ENCODE peak calls at places on chromosomes 13 and 19, in four cellular contexts. G, L, Q and F are unnamed samples.

GRCh38 chr19:33823341-33823740 is 26.7 kb downstream of the KCTD15 start:
- DNase-seq in G (no peak), L (no peak), Q (no peak), F (no peak)

GRCh38 chr19:41001243-41001971 is 10.3 kb downstream of the CYP2B6 start:
- DNase-seq in G (no peak), L (no peak), Q (peak), F (no peak)

GRCh38 chr19:12884926-12885748 is 1.9 kb downstream of the KLF1 start:
- DNase-seq in G (peak), L (peak), Q (peak), F (peak)

GRCh38 chr19:8445488-8446001 is 770 bp downstream of the HNRNPM start:
- DNase-seq in G (no peak), L (no peak), Q (peak), F (peak)

GRCh38 chr19:8174706-8175105 is 25.3 kb upstream of the FBN3 start:
- DNase-seq in G (no peak), L (no peak), Q (no peak), F (no peak)

GRCh38 chr13:102028846-102029245 is 373.0 kb downstream of the FGF14 start:
- DNase-seq in G (no peak), L (no peak), Q (no peak), F (no peak)

GRCh38 chr19:58374200-58374599 is 6.6 kb downstream of the ZNF837 start:
- DNase-seq in G (no peak), L (no peak), Q (no peak), F (no peak)

GRCh38 chr13:100529666-100530065 is 58.9 kb downstream of the GGACT start:
- DNase-seq in G (no peak), L (no peak), Q (no peak), F (no peak)

GRCh38 chr13:26914148-26914547 is 153.6 kb upstream of the GPR12 start:
- DNase-seq in G (no peak), L (no peak), Q (no peak), F (no peak)

GRCh38 chr13:98746968-98747367 is 5.5 kb downstream of the SLC15A1 start:
- DNase-seq in G (peak), L (no peak), Q (no peak), F (no peak)

GRCh38 chr19:35106291-35106583 is 9.4 kb upstream of the FXYD3 start:
- DNase-seq in G (no peak), L (no peak), Q (no peak), F (no peak)

GRCh38 chr19:46755077-46755852 is 9.0 kb upstream of the STRN4 start:
- DNase-seq in G (no peak), L (no peak), Q (no peak), F (no peak)

GRCh38 chr13:36599641-36600040 is 74.2 kb upstream of the SERTM1 start:
- DNase-seq in G (no peak), L (no peak), Q (no peak), F (no peak)

GRCh38 chr13:41401371-41401770 is 56.0 kb upstream of the RGCC start:
- DNase-seq in G (no peak), L (no peak), Q (no peak), F (no peak)

GRCh38 chr19:18846862-18847515 is 15.2 kb downstream of the UPF1 start:
- DNase-seq in G (peak), L (no peak), Q (peak), F (peak)

GRCh38 chr13:48806522-48806921 is 152.8 kb downstream of the CYSLTR2 start:
- DNase-seq in G (no peak), L (no peak), Q (no peak), F (no peak)
- TF ChIP-seq SP1 in G (no peak), L (no peak), Q (no peak), F (no peak)

GRCh38 chr13:42984691-42985090 is 7.3 kb downstream of the EPSTI1 start:
- DNase-seq in G (no peak), L (no peak), Q (no peak), F (no peak)
- TF ChIP-seq FOXM1 in G (no peak), L (no peak), Q (no peak), F (no peak)

GRCh38 chr19:47766670-47767069 is 11.8 kb upstream of the SELENOW start:
- DNase-seq in G (no peak), L (no peak), Q (no peak), F (no peak)
- TF ChIP-seq FOXK2 in G (no peak), L (no peak), Q (no peak), F (no peak)

GRCh38 chr19:32397736-32398135 is 7.8 kb upstream of the DPY19L3 start:
- DNase-seq in G (peak), L (no peak), Q (no peak), F (no peak)
- TF ChIP-seq SP1 in G (no peak), L (no peak), Q (no peak), F (no peak)

GRCh38 chr19:39093761-39094160 is 9.6 kb downstream of the ACP7 start:
- DNase-seq in G (no peak), L (no peak), Q (no peak), F (no peak)
- TF ChIP-seq FOXM1 in G (no peak), L (no peak), Q (no peak), F (no peak)

DNA sequence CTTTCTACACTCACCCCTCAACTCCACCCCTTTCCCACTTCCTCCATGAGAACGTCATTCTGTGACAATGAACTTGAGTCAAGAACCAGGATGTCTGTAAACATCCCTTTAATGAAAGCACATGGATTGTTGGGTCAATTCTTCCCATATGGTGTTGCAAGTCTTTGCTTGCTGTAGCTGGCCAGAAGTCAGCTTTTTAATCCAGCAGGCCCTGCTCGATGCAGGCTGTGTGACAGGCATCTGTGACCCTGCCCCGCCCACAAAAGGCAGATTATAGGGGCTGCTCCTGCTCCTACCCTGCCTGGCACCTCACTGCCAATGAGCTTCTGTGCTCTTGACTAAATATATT is 78.0 kb downstream of the STARD13 start:
- DNase-seq in G (peak), L (no peak), Q (no peak), F (no peak)
- TF ChIP-seq FOXK2 in G (no peak), L (no peak), Q (no peak), F (no peak)

DNA sequence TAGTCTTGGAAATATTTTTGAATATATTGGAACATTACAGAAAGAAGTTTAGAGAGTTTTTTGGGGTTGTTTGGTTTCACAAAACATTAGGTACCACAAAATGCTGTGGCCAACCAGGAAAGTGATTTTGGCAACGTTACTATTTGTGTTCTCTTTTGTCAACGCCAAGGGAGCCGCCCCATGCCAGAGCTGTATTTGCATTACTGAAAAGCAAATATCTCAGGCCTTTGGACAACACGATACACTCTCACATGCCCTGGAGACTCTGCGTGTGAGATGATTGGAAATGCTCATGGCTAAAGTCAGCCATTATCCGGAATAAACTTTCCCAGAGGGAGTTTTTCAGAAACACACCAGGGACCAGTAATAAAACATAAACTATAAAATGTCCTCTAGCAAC is 324.6 kb downstream of the SHISA2 start:
- DNase-seq in G (no peak), L (no peak), Q (no peak), F (no peak)
- TF ChIP-seq SP1 in G (no peak), L (no peak), Q (no peak), F (no peak)

GRCh38 chr13:62014299-62014698 is 598.6 kb upstream of the PCDH20 start:
- DNase-seq in G (peak), L (no peak), Q (no peak), F (peak)
- TF ChIP-seq FOXM1 in G (no peak), L (no peak), Q (no peak), F (no peak)

GRCh38 chr13:45718063-45718462 is 15.9 kb downstream of the CBY2 start:
- DNase-seq in G (peak), L (no peak), Q (peak), F (peak)
- TF ChIP-seq FOXK2 in G (no peak), L (no peak), Q (no peak), F (no peak)